ENCODE peak calls at places on chromosomes 7 and 10, in ten cellular contexts. A, R, I, G, B, F, S, K, C and Y are unnamed samples.

GRCh38 chr7:67614843-67615242 is 618.2 kb downstream of the TYW1 start:
- DNase-seq in R (no peak), F (no peak), A (no peak), S (no peak), G (no peak), B (no peak), C (no peak), K (no peak), I (no peak), Y (no peak)

GRCh38 chr7:40793132-40793531 is 658.3 kb downstream of the SUGCT start:
- DNase-seq in B (no peak), K (no peak), I (no peak), F (no peak), S (peak), G (no peak), C (peak), A (no peak), R (no peak), Y (no peak)

GRCh38 chr7:19932549-19933249 is 159.3 kb upstream of the TMEM196 start:
- DNase-seq in I (no peak), A (no peak), R (no peak), F (no peak), C (no peak), S (no peak), K (no peak), G (no peak), B (no peak), Y (no peak)

GRCh38 chr10:131231965-131232541 is 79.5 kb downstream of the TCERG1L start:
- DNase-seq in S (no peak), F (no peak), B (no peak), C (no peak), G (no peak), A (no peak), I (no peak), R (no peak), K (no peak), Y (no peak)

GRCh38 chr10:66822801-66823200 is 103.0 kb upstream of the LRRTM3 start:
- DNase-seq in K (peak), B (peak), R (no peak), I (no peak), S (no peak), C (no peak), G (no peak), F (peak), A (no peak), Y (no peak)

GRCh38 chr7:46774515-46774914 is 807.4 kb downstream of the TNS3 start:
- DNase-seq in R (no peak), S (no peak), B (no peak), F (no peak), G (no peak), A (no peak), C (no peak), K (no peak), I (no peak), Y (no peak)

GRCh38 chr7:1950623-1951523 is 280.8 kb downstream of the ELFN1 start:
- DNase-seq in S (peak), C (no peak), G (no peak), A (peak), K (no peak), B (no peak), R (no peak), I (no peak), F (no peak), Y (no peak)

GRCh38 chr7:155803418-155804376 is 8.6 kb downstream of the SHH start:
- DNase-seq in G (no peak), A (no peak), I (no peak), S (peak), B (no peak), C (no peak), R (no peak), F (peak), K (peak), Y (no peak)

GRCh38 chr7:14639801-14640200 is 262.8 kb downstream of the DGKB start:
- DNase-seq in G (no peak), K (no peak), A (peak), S (no peak), F (no peak), I (no peak), B (no peak), R (no peak), C (no peak), Y (no peak)

GRCh38 chr10:126336786-126337185 is 51.5 kb downstream of the ADAM12 start:
- DNase-seq in B (no peak), K (no peak), G (no peak), S (no peak), I (no peak), F (no peak), R (no peak), A (no peak), C (no peak), Y (no peak)

GRCh38 chr10:80462986-80463741 is 9.1 kb downstream of the TSPAN14 start:
- DNase-seq in K (peak), A (no peak), G (no peak), S (peak), F (no peak), R (no peak), B (no peak), I (no peak), C (no peak), Y (no peak)

GRCh38 chr7:80411621-80412020 is 100.2 kb downstream of the GNAT3 start:
- DNase-seq in R (no peak), K (no peak), A (no peak), I (no peak), B (no peak), S (no peak), F (no peak), C (no peak), G (no peak), Y (no peak)